ENCODE peak calls at places on chromosomes 4 and X, in eight cellular contexts. One of them, this sample, is unnamed.

GRCh38 chrX:154486052-154486395 is 391 bp downstream of the UBL4A start:
- DNase-seq in endodermal cell: peak; percentile 54
- DNase-seq in right lobe of liver: no peak
- DNase-seq in transverse colon: peak; percentile 43
- DNase-seq in H7: peak; percentile 74
- DNase-seq in CD8-positive, alpha-beta T cell: peak; percentile 59
- DNase-seq in esophagus squamous epithelium: no peak
- DNase-seq in esophagus muscularis mucosa: no peak
- DNase-seq in this sample: peak; percentile 7

GRCh38 chrX:11504234-11504633 is 161.5 kb downstream of the ARHGAP6 start:
- DNase-seq in esophagus muscularis mucosa: no peak
- DNase-seq in CD8-positive, alpha-beta T cell: no peak
- DNase-seq in transverse colon: no peak
- DNase-seq in endodermal cell: no peak
- DNase-seq in right lobe of liver: no peak
- DNase-seq in H7: no peak
- DNase-seq in esophagus squamous epithelium: no peak
- DNase-seq in this sample: peak; percentile 8

GRCh38 chrX:46979340-46979739 is 67.1 kb downstream of the JADE3 start:
- DNase-seq in H7: no peak
- DNase-seq in CD8-positive, alpha-beta T cell: no peak
- DNase-seq in endodermal cell: no peak
- DNase-seq in transverse colon: no peak
- DNase-seq in esophagus muscularis mucosa: no peak
- DNase-seq in esophagus squamous epithelium: no peak
- DNase-seq in right lobe of liver: no peak
- DNase-seq in this sample: no peak

GRCh38 chr4:113784497-113785254 is 23.1 kb upstream of the CAMK2D start:
- DNase-seq in CD8-positive, alpha-beta T cell: no peak
- DNase-seq in H7: no peak
- DNase-seq in transverse colon: no peak
- DNase-seq in right lobe of liver: no peak
- DNase-seq in esophagus squamous epithelium: no peak
- DNase-seq in esophagus muscularis mucosa: no peak
- DNase-seq in endodermal cell: no peak
- DNase-seq in this sample: no peak

GRCh38 chr4:10006604-10007435 is 14.5 kb downstream of the SLC2A9 start:
- DNase-seq in esophagus muscularis mucosa: no peak
- DNase-seq in esophagus squamous epithelium: no peak
- DNase-seq in transverse colon: peak; percentile 82
- DNase-seq in right lobe of liver: peak; percentile 75
- DNase-seq in H7: no peak
- DNase-seq in CD8-positive, alpha-beta T cell: no peak
- DNase-seq in endodermal cell: peak; percentile 64
- DNase-seq in this sample: no peak

GRCh38 chr4:88177981-88178632 is 19.7 kb upstream of the ABCG2 start:
- DNase-seq in right lobe of liver: no peak
- DNase-seq in endodermal cell: peak; percentile 94
- DNase-seq in CD8-positive, alpha-beta T cell: no peak
- DNase-seq in transverse colon: peak; percentile 24
- DNase-seq in esophagus squamous epithelium: no peak
- DNase-seq in esophagus muscularis mucosa: no peak
- DNase-seq in H7: peak; percentile 75
- DNase-seq in this sample: peak; percentile 93

GRCh38 chrX:22520128-22520828 is 247.6 kb downstream of the CBLL2 start:
- DNase-seq in right lobe of liver: no peak
- DNase-seq in CD8-positive, alpha-beta T cell: no peak
- DNase-seq in transverse colon: no peak
- DNase-seq in esophagus muscularis mucosa: no peak
- DNase-seq in endodermal cell: no peak
- DNase-seq in H7: no peak
- DNase-seq in esophagus squamous epithelium: no peak
- DNase-seq in this sample: no peak

GRCh38 chr4:38514465-38515146 is 149.4 kb upstream of the KLF3 start:
- DNase-seq in endodermal cell: no peak
- DNase-seq in H7: no peak
- DNase-seq in transverse colon: no peak
- DNase-seq in esophagus squamous epithelium: no peak
- DNase-seq in esophagus muscularis mucosa: no peak
- DNase-seq in right lobe of liver: no peak
- DNase-seq in CD8-positive, alpha-beta T cell: no peak
- DNase-seq in this sample: no peak

GRCh38 chr4:92303621-92304027 is at the start of gene GRID2:
- DNase-seq in CD8-positive, alpha-beta T cell: no peak
- DNase-seq in endodermal cell: peak; percentile 91
- DNase-seq in H7: peak; percentile 78
- DNase-seq in transverse colon: no peak
- DNase-seq in esophagus muscularis mucosa: no peak
- DNase-seq in esophagus squamous epithelium: no peak
- DNase-seq in right lobe of liver: no peak
- DNase-seq in this sample: peak; percentile 90

GRCh38 chr4:177356191-177356590 is 46.5 kb downstream of the NEIL3 start:
- DNase-seq in esophagus muscularis mucosa: no peak
- DNase-seq in right lobe of liver: no peak
- DNase-seq in H7: no peak
- DNase-seq in transverse colon: no peak
- DNase-seq in endodermal cell: no peak
- DNase-seq in esophagus squamous epithelium: no peak
- DNase-seq in CD8-positive, alpha-beta T cell: no peak
- DNase-seq in this sample: no peak

GRCh38 chr4:176782191-176782590 is 10.5 kb downstream of the VEGFC start:
- DNase-seq in esophagus squamous epithelium: no peak
- DNase-seq in transverse colon: no peak
- DNase-seq in esophagus muscularis mucosa: no peak
- DNase-seq in H7: no peak
- DNase-seq in CD8-positive, alpha-beta T cell: no peak
- DNase-seq in right lobe of liver: no peak
- DNase-seq in endodermal cell: no peak
- DNase-seq in this sample: no peak

GRCh38 chrX:70452143-70452733 is 7.6 kb downstream of the DLG3 start:
- DNase-seq in CD8-positive, alpha-beta T cell: peak; percentile 73
- DNase-seq in esophagus muscularis mucosa: no peak
- DNase-seq in endodermal cell: peak; percentile 83
- DNase-seq in right lobe of liver: no peak
- DNase-seq in esophagus squamous epithelium: no peak
- DNase-seq in H7: peak; percentile 78
- DNase-seq in transverse colon: peak; percentile 68
- DNase-seq in this sample: peak; percentile 77

GRCh38 chrX:153366119-153366518 is 32.2 kb downstream of the ZNF275 start:
- DNase-seq in transverse colon: no peak
- DNase-seq in H7: no peak
- DNase-seq in right lobe of liver: no peak
- DNase-seq in CD8-positive, alpha-beta T cell: no peak
- DNase-seq in esophagus squamous epithelium: no peak
- DNase-seq in esophagus muscularis mucosa: no peak
- DNase-seq in endodermal cell: no peak
- DNase-seq in this sample: no peak

GRCh38 chr4:2950221-2950989 is 12.8 kb downstream of the NOP14 start:
- DNase-seq in esophagus squamous epithelium: no peak
- DNase-seq in transverse colon: no peak
- DNase-seq in esophagus muscularis mucosa: no peak
- DNase-seq in H7: no peak
- DNase-seq in endodermal cell: no peak
- DNase-seq in CD8-positive, alpha-beta T cell: no peak
- DNase-seq in right lobe of liver: peak; percentile 41
- DNase-seq in this sample: no peak
- H3K36me3 ChIP-seq in esophagus squamous epithelium: peaks cover 100% of the 10 kb centered on the region
- H3K36me3 ChIP-seq in transverse colon: peaks cover 66% of the 10 kb centered on the region
- H3K36me3 ChIP-seq in esophagus muscularis mucosa: peaks cover 98% of the 10 kb centered on the region
- H3K36me3 ChIP-seq in H7: peaks cover 61% of the 10 kb centered on the region
- H3K36me3 ChIP-seq in endodermal cell: peaks cover 89% of the 10 kb centered on the region
- H3K36me3 ChIP-seq in CD8-positive, alpha-beta T cell: peaks cover 69% of the 10 kb centered on the region
- H3K36me3 ChIP-seq in right lobe of liver: peaks cover 8% of the 10 kb centered on the region
- H3K36me3 ChIP-seq in this sample: peaks cover 66% of the 10 kb centered on the region

GRCh38 chr4:164251257-164251656 is 502.7 kb upstream of the SMIM31 start:
- DNase-seq in endodermal cell: no peak
- DNase-seq in transverse colon: no peak
- DNase-seq in right lobe of liver: no peak
- DNase-seq in H7: no peak
- DNase-seq in CD8-positive, alpha-beta T cell: no peak
- DNase-seq in esophagus muscularis mucosa: no peak
- DNase-seq in esophagus squamous epithelium: no peak
- DNase-seq in this sample: no peak
- H3K36me3 ChIP-seq in endodermal cell: no peaks in the 10 kb centered on the region
- H3K36me3 ChIP-seq in transverse colon: no peaks in the 10 kb centered on the region
- H3K36me3 ChIP-seq in right lobe of liver: no peaks in the 10 kb centered on the region
- H3K36me3 ChIP-seq in H7: no peaks in the 10 kb centered on the region
- H3K36me3 ChIP-seq in CD8-positive, alpha-beta T cell: no peaks in the 10 kb centered on the region
- H3K36me3 ChIP-seq in esophagus muscularis mucosa: no peaks in the 10 kb centered on the region
- H3K36me3 ChIP-seq in esophagus squamous epithelium: no peaks in the 10 kb centered on the region
- H3K36me3 ChIP-seq in this sample: no peaks in the 10 kb centered on the region

GRCh38 chr4:14700083-14700482 is 302.2 kb upstream of the CPEB2 start:
- DNase-seq in transverse colon: no peak
- DNase-seq in CD8-positive, alpha-beta T cell: no peak
- DNase-seq in right lobe of liver: no peak
- DNase-seq in esophagus squamous epithelium: no peak
- DNase-seq in H7: no peak
- DNase-seq in endodermal cell: no peak
- DNase-seq in esophagus muscularis mucosa: no peak
- DNase-seq in this sample: no peak

GRCh38 chr4:14700544-14700943 is 301.7 kb upstream of the CPEB2 start:
- DNase-seq in esophagus muscularis mucosa: no peak
- DNase-seq in endodermal cell: no peak
- DNase-seq in H7: no peak
- DNase-seq in CD8-positive, alpha-beta T cell: no peak
- DNase-seq in right lobe of liver: no peak
- DNase-seq in esophagus squamous epithelium: no peak
- DNase-seq in transverse colon: no peak
- DNase-seq in this sample: no peak

GRCh38 chr4:14693728-14694127 is 308.6 kb upstream of the CPEB2 start:
- DNase-seq in esophagus squamous epithelium: no peak
- DNase-seq in CD8-positive, alpha-beta T cell: no peak
- DNase-seq in transverse colon: no peak
- DNase-seq in H7: no peak
- DNase-seq in esophagus muscularis mucosa: no peak
- DNase-seq in right lobe of liver: no peak
- DNase-seq in endodermal cell: no peak
- DNase-seq in this sample: no peak

GRCh38 chr4:14701389-14701788 is 300.9 kb upstream of the CPEB2 start:
- DNase-seq in H7: no peak
- DNase-seq in right lobe of liver: no peak
- DNase-seq in esophagus muscularis mucosa: no peak
- DNase-seq in endodermal cell: no peak
- DNase-seq in esophagus squamous epithelium: no peak
- DNase-seq in CD8-positive, alpha-beta T cell: no peak
- DNase-seq in transverse colon: no peak
- DNase-seq in this sample: no peak

GRCh38 chr4:14695411-14695810 is 306.9 kb upstream of the CPEB2 start:
- DNase-seq in endodermal cell: no peak
- DNase-seq in right lobe of liver: no peak
- DNase-seq in CD8-positive, alpha-beta T cell: no peak
- DNase-seq in esophagus squamous epithelium: no peak
- DNase-seq in transverse colon: no peak
- DNase-seq in H7: no peak
- DNase-seq in esophagus muscularis mucosa: no peak
- DNase-seq in this sample: no peak
- H3K36me3 ChIP-seq in endodermal cell: no peaks in the 10 kb centered on the region
- H3K36me3 ChIP-seq in right lobe of liver: no peaks in the 10 kb centered on the region
- H3K36me3 ChIP-seq in CD8-positive, alpha-beta T cell: no peaks in the 10 kb centered on the region
- H3K36me3 ChIP-seq in esophagus squamous epithelium: no peaks in the 10 kb centered on the region
- H3K36me3 ChIP-seq in transverse colon: no peaks in the 10 kb centered on the region
- H3K36me3 ChIP-seq in H7: no peaks in the 10 kb centered on the region
- H3K36me3 ChIP-seq in esophagus muscularis mucosa: no peaks in the 10 kb centered on the region
- H3K36me3 ChIP-seq in this sample: no peaks in the 10 kb centered on the region

GRCh38 chr4:8688041-8688907 is 95.7 kb downstream of the CPZ start:
- DNase-seq in esophagus squamous epithelium: no peak
- DNase-seq in H7: peak; percentile 96
- DNase-seq in esophagus muscularis mucosa: no peak
- DNase-seq in endodermal cell: peak; percentile 93
- DNase-seq in right lobe of liver: no peak
- DNase-seq in CD8-positive, alpha-beta T cell: no peak
- DNase-seq in transverse colon: peak; percentile 13
- DNase-seq in this sample: peak; percentile 86

GRCh38 chr4:8689741-8690140 is 97.2 kb downstream of the CPZ start:
- DNase-seq in CD8-positive, alpha-beta T cell: no peak
- DNase-seq in transverse colon: no peak
- DNase-seq in endodermal cell: peak; percentile 37
- DNase-seq in H7: peak; percentile 21
- DNase-seq in right lobe of liver: no peak
- DNase-seq in esophagus squamous epithelium: no peak
- DNase-seq in esophagus muscularis mucosa: no peak
- DNase-seq in this sample: no peak

GRCh38 chr4:8687083-8687482 is 94.5 kb downstream of the CPZ start:
- DNase-seq in esophagus squamous epithelium: no peak
- DNase-seq in transverse colon: no peak
- DNase-seq in right lobe of liver: no peak
- DNase-seq in H7: no peak
- DNase-seq in endodermal cell: no peak
- DNase-seq in esophagus muscularis mucosa: no peak
- DNase-seq in CD8-positive, alpha-beta T cell: no peak
- DNase-seq in this sample: no peak

GRCh38 chr4:8690216-8690786 is 97.7 kb downstream of the CPZ start:
- DNase-seq in CD8-positive, alpha-beta T cell: no peak
- DNase-seq in esophagus squamous epithelium: no peak
- DNase-seq in transverse colon: no peak
- DNase-seq in H7: peak; percentile 60
- DNase-seq in esophagus muscularis mucosa: no peak
- DNase-seq in right lobe of liver: no peak
- DNase-seq in endodermal cell: peak; percentile 49
- DNase-seq in this sample: no peak

GRCh38 chr4:8688908-8689445 is 96.4 kb downstream of the CPZ start:
- DNase-seq in transverse colon: no peak
- DNase-seq in endodermal cell: no peak
- DNase-seq in H7: peak; percentile 65
- DNase-seq in esophagus squamous epithelium: no peak
- DNase-seq in CD8-positive, alpha-beta T cell: no peak
- DNase-seq in right lobe of liver: no peak
- DNase-seq in esophagus muscularis mucosa: no peak
- DNase-seq in this sample: no peak
- H3K36me3 ChIP-seq in transverse colon: no peaks in the 10 kb centered on the region
- H3K36me3 ChIP-seq in endodermal cell: no peaks in the 10 kb centered on the region
- H3K36me3 ChIP-seq in H7: no peaks in the 10 kb centered on the region
- H3K36me3 ChIP-seq in esophagus squamous epithelium: no peaks in the 10 kb centered on the region
- H3K36me3 ChIP-seq in CD8-positive, alpha-beta T cell: no peaks in the 10 kb centered on the region
- H3K36me3 ChIP-seq in right lobe of liver: no peaks in the 10 kb centered on the region
- H3K36me3 ChIP-seq in esophagus muscularis mucosa: no peaks in the 10 kb centered on the region
- H3K36me3 ChIP-seq in this sample: no peaks in the 10 kb centered on the region